ENCODE peak calls at places on chromosomes 4 and X, in eight cellular contexts. One of them, this sample, is unnamed.
A peak's percentile ranks its signal among the peaks of the same experiment; 100 is the strongest.

GRCh38 chrX:4175221-4175620 is 461.8 kb upstream of the PRKX start:
- DNase-seq in tibial artery: no peak
- DNase-seq in GM23248: no peak
- DNase-seq in stomach: no peak
- DNase-seq in suprapubic skin: no peak
- DNase-seq in fibroblast of lung: no peak
- DNase-seq in body of pancreas: no peak
- DNase-seq in aorta: no peak
- DNase-seq in this sample: no peak

GRCh38 chr4:165541773-165542459 is 163.1 kb downstream of the CPE start:
- DNase-seq in aorta: no peak
- DNase-seq in fibroblast of lung: no peak
- DNase-seq in GM23248: no peak
- DNase-seq in tibial artery: no peak
- DNase-seq in stomach: no peak
- DNase-seq in suprapubic skin: no peak
- DNase-seq in body of pancreas: no peak
- DNase-seq in this sample: no peak

GRCh38 chr4:176309772-176310171 is 10.0 kb upstream of the SPCS3 start:
- DNase-seq in fibroblast of lung: no peak
- DNase-seq in body of pancreas: no peak
- DNase-seq in suprapubic skin: no peak
- DNase-seq in stomach: no peak
- DNase-seq in tibial artery: no peak
- DNase-seq in aorta: no peak
- DNase-seq in GM23248: peak; percentile 22
- DNase-seq in this sample: no peak

GRCh38 chrX:84046403-84046984 is 141.5 kb downstream of the RPS6KA6 start:
- DNase-seq in aorta: no peak
- DNase-seq in tibial artery: no peak
- DNase-seq in GM23248: peak; percentile 43
- DNase-seq in suprapubic skin: no peak
- DNase-seq in body of pancreas: peak; percentile 3
- DNase-seq in fibroblast of lung: peak; percentile 21
- DNase-seq in stomach: peak; percentile 31
- DNase-seq in this sample: peak; percentile 13

GRCh38 chrX:153465691-153466380 is 4.5 kb downstream of the HAUS7 start:
- DNase-seq in aorta: no peak
- DNase-seq in tibial artery: no peak
- DNase-seq in GM23248: no peak
- DNase-seq in suprapubic skin: no peak
- DNase-seq in fibroblast of lung: no peak
- DNase-seq in body of pancreas: no peak
- DNase-seq in stomach: no peak
- DNase-seq in this sample: no peak

GRCh38 chrX:103073442-103073841 is 9.5 kb upstream of the BEX1 start:
- DNase-seq in tibial artery: no peak
- DNase-seq in stomach: no peak
- DNase-seq in aorta: no peak
- DNase-seq in GM23248: peak; percentile 31
- DNase-seq in suprapubic skin: no peak
- DNase-seq in fibroblast of lung: peak; percentile 13
- DNase-seq in body of pancreas: no peak
- DNase-seq in this sample: no peak

GRCh38 chrX:16892504-16893362 is 22.6 kb upstream of the RBBP7 start:
- DNase-seq in stomach: peak; percentile 72
- DNase-seq in suprapubic skin: peak; percentile 71
- DNase-seq in tibial artery: peak; percentile 73
- DNase-seq in GM23248: peak; percentile 77
- DNase-seq in aorta: peak; percentile 77
- DNase-seq in body of pancreas: peak; percentile 76
- DNase-seq in fibroblast of lung: peak; percentile 73
- DNase-seq in this sample: peak; percentile 82

GRCh38 chr4:105240037-105240436 is 93.4 kb downstream of the TET2 start:
- DNase-seq in GM23248: no peak
- DNase-seq in suprapubic skin: no peak
- DNase-seq in fibroblast of lung: no peak
- DNase-seq in body of pancreas: no peak
- DNase-seq in stomach: no peak
- DNase-seq in aorta: no peak
- DNase-seq in tibial artery: no peak
- DNase-seq in this sample: no peak

GRCh38 chrX:136708348-136708747 is 60.4 kb downstream of the CD40LG start:
- DNase-seq in GM23248: peak; percentile 25
- DNase-seq in stomach: no peak
- DNase-seq in body of pancreas: no peak
- DNase-seq in suprapubic skin: no peak
- DNase-seq in aorta: no peak
- DNase-seq in tibial artery: no peak
- DNase-seq in fibroblast of lung: no peak
- DNase-seq in this sample: no peak

GRCh38 chr4:126647756-126648396 is 984.9 kb upstream of the INTU start:
- DNase-seq in suprapubic skin: no peak
- DNase-seq in aorta: no peak
- DNase-seq in tibial artery: no peak
- DNase-seq in fibroblast of lung: peak; percentile 73
- DNase-seq in body of pancreas: no peak
- DNase-seq in stomach: no peak
- DNase-seq in GM23248: no peak
- DNase-seq in this sample: no peak

GRCh38 chrX:72094894-72095293 is 36.8 kb downstream of the RTL5 start:
- DNase-seq in aorta: peak; percentile 60
- DNase-seq in tibial artery: no peak
- DNase-seq in fibroblast of lung: peak; percentile 23
- DNase-seq in suprapubic skin: no peak
- DNase-seq in GM23248: no peak
- DNase-seq in stomach: peak; percentile 44
- DNase-seq in body of pancreas: peak; percentile 21
- DNase-seq in this sample: peak; percentile 30

GRCh38 chr4:184978211-184978610 is 40.1 kb upstream of the HELT start:
- DNase-seq in suprapubic skin: no peak
- DNase-seq in body of pancreas: peak; percentile 25
- DNase-seq in aorta: peak; percentile 68
- DNase-seq in fibroblast of lung: no peak
- DNase-seq in stomach: peak; percentile 58
- DNase-seq in tibial artery: no peak
- DNase-seq in GM23248: peak; percentile 6
- DNase-seq in this sample: peak; percentile 40

GRCh38 chr4:169225812-169226211 is 44.9 kb downstream of the SH3RF1 start:
- DNase-seq in body of pancreas: no peak
- DNase-seq in GM23248: peak; percentile 80
- DNase-seq in fibroblast of lung: peak; percentile 79
- DNase-seq in aorta: no peak
- DNase-seq in tibial artery: no peak
- DNase-seq in suprapubic skin: no peak
- DNase-seq in stomach: no peak
- DNase-seq in this sample: no peak

GRCh38 chr4:81466841-81467671 is 4.7 kb downstream of the RASGEF1B start:
- DNase-seq in GM23248: peak; percentile 76
- DNase-seq in body of pancreas: peak; percentile 79
- DNase-seq in fibroblast of lung: peak; percentile 40
- DNase-seq in suprapubic skin: no peak
- DNase-seq in tibial artery: peak; percentile 67
- DNase-seq in stomach: peak; percentile 75
- DNase-seq in aorta: peak; percentile 49
- DNase-seq in this sample: peak; percentile 89

GRCh38 chr4:73603307-73603710 is 16.9 kb downstream of the RASSF6 start:
- DNase-seq in GM23248: no peak
- DNase-seq in aorta: no peak
- DNase-seq in fibroblast of lung: peak; percentile 70
- DNase-seq in suprapubic skin: no peak
- DNase-seq in body of pancreas: peak; percentile 81
- DNase-seq in tibial artery: no peak
- DNase-seq in stomach: peak; percentile 42
- DNase-seq in this sample: no peak

GRCh38 chr4:166169111-166169510 is 296.1 kb downstream of the TLL1 start:
- DNase-seq in suprapubic skin: no peak
- DNase-seq in aorta: no peak
- DNase-seq in stomach: no peak
- DNase-seq in GM23248: peak; percentile 21
- DNase-seq in fibroblast of lung: no peak
- DNase-seq in tibial artery: no peak
- DNase-seq in body of pancreas: no peak
- DNase-seq in this sample: no peak

GRCh38 chr4:84451546-84451945 is 47.5 kb downstream of the NKX6-1 start:
- DNase-seq in suprapubic skin: no peak
- DNase-seq in body of pancreas: no peak
- DNase-seq in fibroblast of lung: no peak
- DNase-seq in GM23248: peak; percentile 20
- DNase-seq in stomach: no peak
- DNase-seq in tibial artery: no peak
- DNase-seq in aorta: no peak
- DNase-seq in this sample: no peak

GRCh38 chrX:36407886-36408285 is 488.4 kb downstream of the CFAP47 start:
- DNase-seq in body of pancreas: no peak
- DNase-seq in aorta: no peak
- DNase-seq in GM23248: no peak
- DNase-seq in suprapubic skin: no peak
- DNase-seq in stomach: no peak
- DNase-seq in tibial artery: no peak
- DNase-seq in fibroblast of lung: no peak
- DNase-seq in this sample: no peak

GRCh38 chr4:184280591-184281071 is 63.0 kb upstream of the ENPP6 start:
- DNase-seq in aorta: no peak
- DNase-seq in GM23248: no peak
- DNase-seq in stomach: no peak
- DNase-seq in suprapubic skin: no peak
- DNase-seq in fibroblast of lung: no peak
- DNase-seq in body of pancreas: no peak
- DNase-seq in tibial artery: no peak
- DNase-seq in this sample: no peak

GRCh38 chr4:181637186-181638105 is 605.8 kb upstream of the TENM3 start:
- DNase-seq in fibroblast of lung: peak; percentile 58
- DNase-seq in GM23248: peak; percentile 36
- DNase-seq in suprapubic skin: no peak
- DNase-seq in tibial artery: no peak
- DNase-seq in body of pancreas: no peak
- DNase-seq in stomach: no peak
- DNase-seq in aorta: no peak
- DNase-seq in this sample: no peak

GRCh38 chr4:158125325-158125724 is 47.5 kb downstream of the GASK1B start:
- DNase-seq in fibroblast of lung: no peak
- DNase-seq in tibial artery: no peak
- DNase-seq in GM23248: no peak
- DNase-seq in aorta: no peak
- DNase-seq in body of pancreas: no peak
- DNase-seq in suprapubic skin: no peak
- DNase-seq in stomach: no peak
- DNase-seq in this sample: no peak

DNA sequence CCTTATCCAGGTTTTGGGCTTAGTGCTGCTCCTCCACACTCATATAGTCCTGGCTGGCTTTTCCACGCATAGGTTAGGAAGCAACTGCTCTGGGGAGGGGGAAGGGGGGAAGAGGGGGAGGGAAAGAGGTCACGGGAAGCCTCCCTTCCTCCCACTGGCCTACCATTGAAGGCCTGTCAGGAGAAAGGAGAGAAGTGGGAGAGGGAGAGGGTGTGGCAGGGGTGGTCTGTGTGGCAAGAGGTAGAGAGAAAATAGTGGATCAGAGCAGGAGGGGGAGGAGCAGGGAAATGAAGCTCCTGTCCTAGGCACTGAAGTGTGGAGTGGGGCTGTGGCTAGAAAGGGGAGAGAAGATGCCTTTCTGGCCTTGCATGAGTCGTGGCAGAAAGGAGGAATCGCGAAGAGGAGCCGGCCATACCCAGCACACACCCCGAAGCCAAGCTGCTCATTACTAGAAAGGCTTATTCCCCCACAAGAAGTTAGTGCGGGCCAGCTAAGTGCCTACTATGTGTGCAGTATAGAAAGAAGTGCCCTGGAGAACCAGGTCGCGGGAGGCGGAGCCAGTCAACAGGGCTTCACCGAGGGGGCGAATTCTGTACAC is 1.1 kb upstream of the TMEM164 start:
- DNase-seq in suprapubic skin: no peak
- DNase-seq in body of pancreas: no peak
- DNase-seq in tibial artery: no peak
- DNase-seq in fibroblast of lung: no peak
- DNase-seq in aorta: no peak
- DNase-seq in GM23248: no peak
- DNase-seq in stomach: no peak
- DNase-seq in this sample: no peak
- H3K36me3 ChIP-seq in suprapubic skin: no peaks in the 10 kb centered on the region
- H3K36me3 ChIP-seq in body of pancreas: no peaks in the 10 kb centered on the region
- H3K36me3 ChIP-seq in tibial artery: no peaks in the 10 kb centered on the region
- H3K36me3 ChIP-seq in fibroblast of lung: no peaks in the 10 kb centered on the region
- H3K36me3 ChIP-seq in aorta: no peaks in the 10 kb centered on the region
- H3K36me3 ChIP-seq in GM23248: no peaks in the 10 kb centered on the region
- H3K36me3 ChIP-seq in stomach: no peaks in the 10 kb centered on the region
- H3K36me3 ChIP-seq in this sample: no peaks in the 10 kb centered on the region

GRCh38 chr4:76011700-76012387 is 4.5 kb upstream of the CXCL9 start:
- DNase-seq in aorta: peak; percentile 54
- DNase-seq in suprapubic skin: no peak
- DNase-seq in body of pancreas: peak; percentile 30
- DNase-seq in stomach: no peak
- DNase-seq in tibial artery: no peak
- DNase-seq in GM23248: peak; percentile 92
- DNase-seq in fibroblast of lung: peak; percentile 63
- DNase-seq in this sample: peak; percentile 31
- H3K27ac ChIP-seq in aorta: no peak overlapping the region
- H3K27ac ChIP-seq in suprapubic skin: peak overlapping the region; percentile 36
- H3K27ac ChIP-seq in body of pancreas: no peak overlapping the region
- H3K27ac ChIP-seq in stomach: peak overlapping the region; percentile 66
- H3K27ac ChIP-seq in tibial artery: peak overlapping the region; percentile 39
- H3K27ac ChIP-seq in GM23248: peak overlapping the region; percentile 94
- H3K27ac ChIP-seq in fibroblast of lung: peak overlapping the region; percentile 74
- H3K27ac ChIP-seq in this sample: peak overlapping the region; percentile 77

DNA sequence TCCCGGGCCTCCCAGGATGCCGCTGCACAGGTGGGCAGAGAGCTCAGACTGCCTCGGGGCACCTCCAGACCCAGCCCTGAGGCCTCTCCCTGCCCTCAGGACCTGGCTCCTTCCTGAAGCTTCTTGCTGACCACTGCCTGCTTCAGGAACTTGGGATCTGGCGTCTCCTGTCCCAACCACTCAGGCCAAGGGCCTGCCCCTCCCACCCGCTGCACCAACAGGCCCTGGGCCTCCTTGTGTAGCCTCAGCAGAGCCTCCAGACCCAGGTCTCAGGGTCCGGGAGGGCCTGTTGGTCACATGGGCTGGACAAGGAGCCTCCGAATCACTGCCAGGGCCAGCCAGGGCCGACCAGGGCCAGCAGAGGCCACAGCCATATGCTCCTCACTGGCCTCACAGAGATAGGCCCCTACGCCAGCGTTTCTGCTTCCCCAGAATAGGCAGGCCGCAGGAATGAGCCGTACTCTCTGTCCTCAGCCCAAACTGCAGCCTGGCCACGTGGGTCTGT is 2.8 kb downstream of the MXD4 start:
- DNase-seq in aorta: peak; percentile 46
- DNase-seq in stomach: peak; percentile 25
- DNase-seq in tibial artery: peak; percentile 24
- DNase-seq in fibroblast of lung: no peak
- DNase-seq in body of pancreas: no peak
- DNase-seq in suprapubic skin: peak; percentile 64
- DNase-seq in GM23248: no peak
- DNase-seq in this sample: peak; percentile 64
- H3K4me1 ChIP-seq in aorta: no peaks in the 10 kb centered on the region
- H3K4me1 ChIP-seq in stomach: peaks cover 79% of the 10 kb centered on the region
- H3K4me1 ChIP-seq in tibial artery: peaks cover 76% of the 10 kb centered on the region
- H3K4me1 ChIP-seq in fibroblast of lung: peaks cover 14% of the 10 kb centered on the region
- H3K4me1 ChIP-seq in body of pancreas: peaks cover 69% of the 10 kb centered on the region
- H3K4me1 ChIP-seq in suprapubic skin: peaks cover 72% of the 10 kb centered on the region
- H3K4me1 ChIP-seq in GM23248: peaks cover 8% of the 10 kb centered on the region
- H3K4me1 ChIP-seq in this sample: peaks cover 66% of the 10 kb centered on the region

GRCh38 chrX:69600182-69600581 is 15.7 kb upstream of the EDA start:
- DNase-seq in fibroblast of lung: no peak
- DNase-seq in body of pancreas: no peak
- DNase-seq in GM23248: no peak
- DNase-seq in suprapubic skin: no peak
- DNase-seq in tibial artery: no peak
- DNase-seq in aorta: no peak
- DNase-seq in stomach: no peak
- DNase-seq in this sample: no peak
- H3K36me3 ChIP-seq in fibroblast of lung: no peaks in the 10 kb centered on the region
- H3K36me3 ChIP-seq in body of pancreas: no peaks in the 10 kb centered on the region
- H3K36me3 ChIP-seq in GM23248: no peaks in the 10 kb centered on the region
- H3K36me3 ChIP-seq in suprapubic skin: no peaks in the 10 kb centered on the region
- H3K36me3 ChIP-seq in tibial artery: no peaks in the 10 kb centered on the region
- H3K36me3 ChIP-seq in aorta: no peaks in the 10 kb centered on the region
- H3K36me3 ChIP-seq in stomach: no peaks in the 10 kb centered on the region
- H3K36me3 ChIP-seq in this sample: no peaks in the 10 kb centered on the region

This sample was measured in testis.